ENCODE peak calls at places on chromosomes 11 and 22, in ten cellular contexts. One of them, this sample, is unnamed.

GRCh38 chr11:61716478-61717285 is 35.8 kb upstream of the MYRF start:
- DNase-seq in Peyer's patch: no peak
- DNase-seq in ovary: no peak
- DNase-seq in adrenal gland: no peak
- DNase-seq in esophagus squamous epithelium: no peak
- DNase-seq in sigmoid colon: no peak
- DNase-seq in spleen: no peak
- DNase-seq in heart left ventricle: no peak
- DNase-seq in right lobe of liver: no peak
- DNase-seq in upper lobe of left lung: no peak
- DNase-seq in this sample: no peak

GRCh38 chr22:19044381-19044780 is 77.8 kb downstream of the DGCR2 start:
- DNase-seq in Peyer's patch: peak
- DNase-seq in ovary: no peak
- DNase-seq in adrenal gland: no peak
- DNase-seq in esophagus squamous epithelium: no peak
- DNase-seq in sigmoid colon: peak
- DNase-seq in spleen: peak
- DNase-seq in heart left ventricle: no peak
- DNase-seq in right lobe of liver: peak
- DNase-seq in upper lobe of left lung: no peak
- DNase-seq in this sample: no peak

GRCh38 chr11:6576471-6577373 is 26.7 kb downstream of the RRP8 start:
- DNase-seq in Peyer's patch: no peak
- DNase-seq in ovary: peak
- DNase-seq in adrenal gland: peak
- DNase-seq in esophagus squamous epithelium: no peak
- DNase-seq in sigmoid colon: peak
- DNase-seq in spleen: no peak
- DNase-seq in heart left ventricle: peak
- DNase-seq in right lobe of liver: no peak
- DNase-seq in upper lobe of left lung: no peak
- DNase-seq in this sample: peak

GRCh38 chr11:75476716-75477613 is 44.0 kb upstream of the KLHL35 start:
- DNase-seq in Peyer's patch: no peak
- DNase-seq in ovary: no peak
- DNase-seq in adrenal gland: no peak
- DNase-seq in esophagus squamous epithelium: no peak
- DNase-seq in sigmoid colon: no peak
- DNase-seq in spleen: peak
- DNase-seq in heart left ventricle: peak
- DNase-seq in right lobe of liver: peak
- DNase-seq in upper lobe of left lung: peak
- DNase-seq in this sample: peak

GRCh38 chr22:40721266-40721665 is 42.0 kb downstream of the MCHR1 start:
- DNase-seq in Peyer's patch: no peak
- DNase-seq in ovary: no peak
- DNase-seq in adrenal gland: peak
- DNase-seq in esophagus squamous epithelium: no peak
- DNase-seq in sigmoid colon: no peak
- DNase-seq in spleen: no peak
- DNase-seq in heart left ventricle: no peak
- DNase-seq in right lobe of liver: no peak
- DNase-seq in upper lobe of left lung: no peak
- DNase-seq in this sample: no peak

GRCh38 chr11:5304046-5304445 is 2.3 kb upstream of the OR51B4 start:
- DNase-seq in Peyer's patch: no peak
- DNase-seq in ovary: no peak
- DNase-seq in adrenal gland: no peak
- DNase-seq in esophagus squamous epithelium: no peak
- DNase-seq in sigmoid colon: no peak
- DNase-seq in spleen: no peak
- DNase-seq in heart left ventricle: no peak
- DNase-seq in right lobe of liver: no peak
- DNase-seq in upper lobe of left lung: no peak
- DNase-seq in this sample: no peak

GRCh38 chr11:6615046-6615445 is 3.0 kb upstream of the TAF10 start:
- DNase-seq in Peyer's patch: peak
- DNase-seq in ovary: no peak
- DNase-seq in adrenal gland: no peak
- DNase-seq in esophagus squamous epithelium: no peak
- DNase-seq in sigmoid colon: peak
- DNase-seq in spleen: no peak
- DNase-seq in heart left ventricle: no peak
- DNase-seq in right lobe of liver: no peak
- DNase-seq in upper lobe of left lung: no peak
- DNase-seq in this sample: no peak

GRCh38 chr22:35938226-35938625 is 90.4 kb downstream of the RBFOX2 start:
- DNase-seq in Peyer's patch: no peak
- DNase-seq in ovary: no peak
- DNase-seq in adrenal gland: no peak
- DNase-seq in esophagus squamous epithelium: no peak
- DNase-seq in sigmoid colon: no peak
- DNase-seq in spleen: no peak
- DNase-seq in heart left ventricle: no peak
- DNase-seq in right lobe of liver: no peak
- DNase-seq in upper lobe of left lung: no peak
- DNase-seq in this sample: no peak

GRCh38 chr11:34242037-34242625 is 115.7 kb downstream of the ABTB2 start:
- DNase-seq in Peyer's patch: peak
- DNase-seq in ovary: no peak
- DNase-seq in adrenal gland: no peak
- DNase-seq in esophagus squamous epithelium: no peak
- DNase-seq in sigmoid colon: no peak
- DNase-seq in spleen: no peak
- DNase-seq in heart left ventricle: no peak
- DNase-seq in right lobe of liver: no peak
- DNase-seq in upper lobe of left lung: no peak
- DNase-seq in this sample: no peak

GRCh38 chr11:68857037-68857586 is 15.4 kb upstream of the CPT1A start:
- DNase-seq in Peyer's patch: no peak
- DNase-seq in ovary: no peak
- DNase-seq in adrenal gland: no peak
- DNase-seq in esophagus squamous epithelium: no peak
- DNase-seq in sigmoid colon: no peak
- DNase-seq in spleen: peak
- DNase-seq in heart left ventricle: no peak
- DNase-seq in right lobe of liver: peak
- DNase-seq in upper lobe of left lung: no peak
- DNase-seq in this sample: no peak

GRCh38 chr11:114773541-114774338 is 95.4 kb downstream of the NXPE2 start:
- DNase-seq in Peyer's patch: no peak
- DNase-seq in ovary: no peak
- DNase-seq in adrenal gland: no peak
- DNase-seq in esophagus squamous epithelium: no peak
- DNase-seq in sigmoid colon: no peak
- DNase-seq in spleen: no peak
- DNase-seq in heart left ventricle: no peak
- DNase-seq in right lobe of liver: no peak
- DNase-seq in upper lobe of left lung: no peak
- DNase-seq in this sample: no peak

GRCh38 chr22:22031571-22031970 is 49.0 kb upstream of the TOP3B start:
- DNase-seq in Peyer's patch: no peak
- DNase-seq in ovary: no peak
- DNase-seq in adrenal gland: no peak
- DNase-seq in esophagus squamous epithelium: no peak
- DNase-seq in sigmoid colon: no peak
- DNase-seq in spleen: no peak
- DNase-seq in heart left ventricle: no peak
- DNase-seq in right lobe of liver: no peak
- DNase-seq in upper lobe of left lung: no peak
- DNase-seq in this sample: no peak

GRCh38 chr11:75547617-75548054 is 14.4 kb upstream of the SERPINH1 start:
- DNase-seq in Peyer's patch: peak
- DNase-seq in ovary: peak
- DNase-seq in adrenal gland: peak
- DNase-seq in esophagus squamous epithelium: no peak
- DNase-seq in sigmoid colon: peak
- DNase-seq in spleen: no peak
- DNase-seq in heart left ventricle: peak
- DNase-seq in right lobe of liver: no peak
- DNase-seq in upper lobe of left lung: peak
- DNase-seq in this sample: peak

GRCh38 chr11:83319346-83319745 is 33.2 kb upstream of the CCDC90B start:
- DNase-seq in Peyer's patch: no peak
- DNase-seq in ovary: no peak
- DNase-seq in adrenal gland: no peak
- DNase-seq in esophagus squamous epithelium: no peak
- DNase-seq in sigmoid colon: no peak
- DNase-seq in spleen: no peak
- DNase-seq in heart left ventricle: no peak
- DNase-seq in right lobe of liver: no peak
- DNase-seq in upper lobe of left lung: no peak
- DNase-seq in this sample: no peak

GRCh38 chr11:63999349-64000025 is 13.2 kb downstream of the OTUB1 start:
- DNase-seq in Peyer's patch: peak
- DNase-seq in ovary: peak
- DNase-seq in adrenal gland: peak
- DNase-seq in esophagus squamous epithelium: no peak
- DNase-seq in sigmoid colon: peak
- DNase-seq in spleen: peak
- DNase-seq in heart left ventricle: no peak
- DNase-seq in right lobe of liver: no peak
- DNase-seq in upper lobe of left lung: no peak
- DNase-seq in this sample: peak
- H3K27ac ChIP-seq in Peyer's patch: no peak
- H3K27ac ChIP-seq in ovary: no peak
- H3K27ac ChIP-seq in adrenal gland: no peak
- H3K27ac ChIP-seq in esophagus squamous epithelium: peak
- H3K27ac ChIP-seq in sigmoid colon: no peak
- H3K27ac ChIP-seq in spleen: no peak
- H3K27ac ChIP-seq in heart left ventricle: no peak
- H3K27ac ChIP-seq in right lobe of liver: no peak
- H3K27ac ChIP-seq in upper lobe of left lung: no peak
- H3K27ac ChIP-seq in this sample: no peak

GRCh38 chr11:36109499-36109849 is 165.6 kb downstream of the LDLRAD3 start:
- DNase-seq in Peyer's patch: no peak
- DNase-seq in ovary: no peak
- DNase-seq in adrenal gland: no peak
- DNase-seq in esophagus squamous epithelium: no peak
- DNase-seq in sigmoid colon: no peak
- DNase-seq in spleen: no peak
- DNase-seq in heart left ventricle: no peak
- DNase-seq in right lobe of liver: no peak
- DNase-seq in upper lobe of left lung: no peak
- DNase-seq in this sample: no peak
- TF ChIP-seq POLR2A in Peyer's patch: no peak
- TF ChIP-seq POLR2A in ovary: no peak
- TF ChIP-seq POLR2A in adrenal gland: no peak
- TF ChIP-seq POLR2A in esophagus squamous epithelium: no peak
- TF ChIP-seq POLR2A in sigmoid colon: no peak
- TF ChIP-seq POLR2A in spleen: no peak
- TF ChIP-seq POLR2A in heart left ventricle: no peak
- TF ChIP-seq POLR2A in right lobe of liver: no peak
- TF ChIP-seq POLR2A in upper lobe of left lung: no peak
- TF ChIP-seq POLR2A in this sample: no peak

DNA sequence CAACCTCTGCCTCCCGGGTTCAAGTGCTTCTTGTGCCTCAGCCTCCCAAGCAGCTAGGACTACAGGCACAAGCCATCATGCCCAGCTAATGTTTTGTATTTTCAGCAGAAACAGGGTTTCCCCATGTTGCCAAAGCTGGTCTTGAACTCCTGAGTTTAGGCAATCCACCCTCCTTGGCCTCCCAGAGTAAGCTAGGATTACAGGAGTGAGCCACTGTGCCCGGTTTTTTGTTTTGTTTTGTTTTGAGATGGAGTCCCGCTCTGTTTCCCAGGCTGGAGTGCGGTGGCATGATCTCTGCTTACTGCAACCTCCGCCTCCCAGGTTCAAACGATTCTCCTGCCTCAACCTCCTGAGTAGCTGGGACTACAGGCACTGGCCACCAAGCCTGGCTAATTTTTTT is 41.0 kb downstream of the CELF1 start:
- DNase-seq in Peyer's patch: no peak
- DNase-seq in ovary: no peak
- DNase-seq in adrenal gland: no peak
- DNase-seq in esophagus squamous epithelium: no peak
- DNase-seq in sigmoid colon: no peak
- DNase-seq in spleen: no peak
- DNase-seq in heart left ventricle: no peak
- DNase-seq in right lobe of liver: no peak
- DNase-seq in upper lobe of left lung: no peak
- DNase-seq in this sample: no peak
- H3K27ac ChIP-seq in Peyer's patch: no peak
- H3K27ac ChIP-seq in ovary: no peak
- H3K27ac ChIP-seq in adrenal gland: no peak
- H3K27ac ChIP-seq in esophagus squamous epithelium: no peak
- H3K27ac ChIP-seq in sigmoid colon: peak
- H3K27ac ChIP-seq in spleen: no peak
- H3K27ac ChIP-seq in heart left ventricle: no peak
- H3K27ac ChIP-seq in right lobe of liver: no peak
- H3K27ac ChIP-seq in upper lobe of left lung: no peak
- H3K27ac ChIP-seq in this sample: no peak

GRCh38 chr11:65834202-65834601 is 439 bp downstream of the SNX32 start:
- DNase-seq in Peyer's patch: no peak
- DNase-seq in ovary: no peak
- DNase-seq in adrenal gland: no peak
- DNase-seq in esophagus squamous epithelium: no peak
- DNase-seq in sigmoid colon: no peak
- DNase-seq in spleen: no peak
- DNase-seq in heart left ventricle: no peak
- DNase-seq in right lobe of liver: no peak
- DNase-seq in upper lobe of left lung: no peak
- DNase-seq in this sample: no peak

GRCh38 chr11:65833297-65834030 is at the start of gene SNX32:
- DNase-seq in Peyer's patch: peak
- DNase-seq in ovary: peak
- DNase-seq in adrenal gland: peak
- DNase-seq in esophagus squamous epithelium: peak
- DNase-seq in sigmoid colon: peak
- DNase-seq in spleen: peak
- DNase-seq in heart left ventricle: peak
- DNase-seq in right lobe of liver: peak
- DNase-seq in upper lobe of left lung: peak
- DNase-seq in this sample: peak

GRCh38 chr11:65827774-65828156 is 6.0 kb upstream of the SNX32 start:
- DNase-seq in Peyer's patch: no peak
- DNase-seq in ovary: no peak
- DNase-seq in adrenal gland: no peak
- DNase-seq in esophagus squamous epithelium: no peak
- DNase-seq in sigmoid colon: peak
- DNase-seq in spleen: no peak
- DNase-seq in heart left ventricle: no peak
- DNase-seq in right lobe of liver: no peak
- DNase-seq in upper lobe of left lung: no peak
- DNase-seq in this sample: no peak

GRCh38 chr11:65826972-65827773 is 6.6 kb upstream of the SNX32 start:
- DNase-seq in Peyer's patch: peak
- DNase-seq in ovary: no peak
- DNase-seq in adrenal gland: no peak
- DNase-seq in esophagus squamous epithelium: no peak
- DNase-seq in sigmoid colon: no peak
- DNase-seq in spleen: no peak
- DNase-seq in heart left ventricle: no peak
- DNase-seq in right lobe of liver: no peak
- DNase-seq in upper lobe of left lung: no peak
- DNase-seq in this sample: no peak

DNA sequence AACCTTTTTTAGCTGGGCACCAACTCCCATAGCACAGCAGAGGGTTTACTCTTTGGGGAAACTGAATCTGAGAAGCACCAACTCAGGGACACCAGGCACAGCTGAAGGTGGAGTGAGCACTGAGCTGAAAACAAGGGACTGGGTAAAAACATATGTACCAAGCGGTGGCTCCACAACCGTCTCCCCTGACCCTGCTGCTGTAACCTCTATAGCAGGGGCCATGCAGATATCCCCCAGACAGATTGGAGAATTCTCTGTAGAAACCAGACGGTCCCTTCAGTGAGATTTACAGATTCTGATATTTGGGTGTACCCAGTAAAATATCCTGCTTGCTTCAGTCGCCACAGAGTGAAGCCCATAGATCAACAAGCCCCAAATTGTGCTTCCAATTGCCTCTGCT is 4.3 kb upstream of the SNX32 start:
- DNase-seq in Peyer's patch: no peak
- DNase-seq in ovary: no peak
- DNase-seq in adrenal gland: no peak
- DNase-seq in esophagus squamous epithelium: no peak
- DNase-seq in sigmoid colon: no peak
- DNase-seq in spleen: no peak
- DNase-seq in heart left ventricle: no peak
- DNase-seq in right lobe of liver: no peak
- DNase-seq in upper lobe of left lung: no peak
- DNase-seq in this sample: no peak
- TF ChIP-seq POLR2A in Peyer's patch: no peak
- TF ChIP-seq POLR2A in ovary: no peak
- TF ChIP-seq POLR2A in adrenal gland: no peak
- TF ChIP-seq POLR2A in esophagus squamous epithelium: no peak
- TF ChIP-seq POLR2A in sigmoid colon: no peak
- TF ChIP-seq POLR2A in spleen: no peak
- TF ChIP-seq POLR2A in heart left ventricle: no peak
- TF ChIP-seq POLR2A in right lobe of liver: no peak
- TF ChIP-seq POLR2A in upper lobe of left lung: no peak
- TF ChIP-seq POLR2A in this sample: no peak